ENCODE peak calls at places on chromosomes 4 and X, in ten cellular contexts. A is neural progenitor cell, U is Caco-2, P is fibroblast of pulmonary artery, Z is upper lobe of left lung, K is GM06990, I is cardiac fibroblast, L is astrocyte, E is suprapubic skin, C is cardiac muscle cell. F is an unnamed sample.
A peak's percentile ranks its signal among the peaks of the same experiment; 100 is the strongest.

GRCh38 chr4:47278631-47279030 is 184.9 kb downstream of the COMMD8 start:
- DNase-seq in P (no peak), A (no peak), Z (no peak), E (no peak), U (no peak), I (no peak), L (no peak), K (no peak), C (no peak), F (no peak)

GRCh38 chr4:107862658-107863057 is 37.9 kb downstream of the SGMS2 start:
- DNase-seq in Z (no peak), C (no peak), K (no peak), A (no peak), L (peak; percentile 55), P (peak; percentile 87), U (no peak), I (peak; percentile 97), E (no peak), F (no peak)

GRCh38 chr4:164761233-164761632 is 7.3 kb downstream of the SMIM31 start:
- DNase-seq in C (no peak), A (no peak), K (no peak), E (no peak), Z (no peak), L (no peak), P (no peak), I (no peak), U (no peak), F (no peak)

GRCh38 chrX:98480606-98481005 is 1596.9 kb downstream of the RPA4 start:
- DNase-seq in I (no peak), A (no peak), P (no peak), E (no peak), U (no peak), L (no peak), K (no peak), C (no peak), Z (no peak), F (no peak)

GRCh38 chrX:42102586-42103282 is 179.4 kb upstream of the CASK start:
- DNase-seq in A (no peak), U (no peak), C (no peak), E (no peak), I (peak; percentile 55), Z (no peak), L (peak; percentile 16), K (no peak), P (peak; percentile 73), F (no peak)

GRCh38 chr4:1249731-1250526 is 999 bp upstream of the CTBP1 start:
- DNase-seq in K (peak; percentile 73), P (peak; percentile 46), I (peak; percentile 63), E (peak; percentile 77), Z (peak; percentile 69), A (no peak), U (peak; percentile 50), C (no peak), L (peak; percentile 61), F (no peak)

GRCh38 chr4:47471591-47471990 is 8.1 kb upstream of the COMMD8 start:
- DNase-seq in C (no peak), P (no peak), E (no peak), L (no peak), I (no peak), K (no peak), U (peak; percentile 22), Z (no peak), A (no peak), F (no peak)

GRCh38 chr4:83830138-83830537 is 294.2 kb downstream of the GPAT3 start:
- DNase-seq in A (no peak), L (no peak), K (no peak), C (peak; percentile 39), U (peak; percentile 51), P (peak; percentile 48), I (no peak), Z (no peak), E (no peak), F (no peak)

GRCh38 chr4:65865489-65865888 is 195.2 kb upstream of the EPHA5 start:
- DNase-seq in Z (no peak), A (peak; percentile 34), E (no peak), K (no peak), U (peak; percentile 12), P (peak; percentile 46), C (peak; percentile 32), I (peak; percentile 33), L (no peak), F (no peak)

GRCh38 chr4:124710253-124710849 is 2.2 kb downstream of the ANKRD50 start:
- DNase-seq in K (no peak), A (peak; percentile 1), I (peak; percentile 51), C (peak; percentile 2), Z (no peak), P (peak; percentile 35), U (no peak), E (no peak), L (peak; percentile 32), F (no peak)

GRCh38 chrX:19673334-19674040 is 158.2 kb upstream of the MAP3K15 start:
- DNase-seq in Z (no peak), U (no peak), L (peak; percentile 93), E (peak; percentile 76), I (peak; percentile 91), A (no peak), K (no peak), C (no peak), P (peak; percentile 95), F (no peak)

GRCh38 chrX:72621619-72622485 is 49.2 kb upstream of the HDAC8 start:
- DNase-seq in E (no peak), L (peak; percentile 53), C (no peak), P (peak; percentile 53), K (peak; percentile 50), Z (no peak), A (no peak), I (peak; percentile 68), U (no peak), F (peak; percentile 15)
- H3K4me3 ChIP-seq in E (no peak overlapping the region), L (peak overlapping the region; percentile 23), C (no peak overlapping the region), P (no peak overlapping the region), K (no peak overlapping the region), Z (no peak overlapping the region), A (no peak overlapping the region), I (no peak overlapping the region), U (no peak overlapping the region), F (no peak overlapping the region)

DNA sequence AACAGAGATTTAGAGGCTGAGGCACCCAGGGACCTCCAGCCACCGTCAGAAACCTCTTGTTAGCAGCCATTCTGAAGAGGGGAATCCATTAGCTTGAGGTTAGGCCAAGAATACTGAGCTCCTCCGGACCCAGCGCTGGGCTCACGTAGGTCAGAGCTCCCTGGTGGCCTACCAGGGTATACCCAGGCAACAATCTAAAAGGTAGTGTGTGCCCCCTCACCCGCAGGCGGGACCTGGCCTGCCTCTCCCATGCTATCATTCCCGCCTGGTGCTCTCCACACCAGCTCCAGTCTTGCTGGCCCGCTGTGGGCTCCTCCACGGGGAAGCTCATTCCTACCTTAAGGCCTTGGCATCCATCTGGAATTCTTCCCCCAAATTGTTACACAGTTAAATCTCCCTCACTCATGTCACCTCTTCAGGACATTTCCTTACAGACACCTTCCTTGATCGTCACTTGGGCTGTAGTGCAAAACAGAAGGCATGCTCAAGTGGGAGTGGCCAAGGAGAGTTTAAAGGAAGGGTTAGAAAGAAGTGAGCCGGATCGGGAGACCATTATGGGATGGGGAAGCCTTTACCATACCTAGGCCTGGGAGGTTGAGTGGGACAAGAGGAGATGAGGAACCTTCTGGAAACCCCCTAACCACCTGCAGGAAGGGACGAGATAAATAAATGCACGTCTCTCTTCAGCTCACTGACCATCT is 102.5 kb downstream of the UCHL1 start:
- DNase-seq in U (peak; percentile 21), C (no peak), Z (peak; percentile 63), P (no peak), I (no peak), A (peak; percentile 62), L (no peak), K (peak; percentile 6), E (no peak), F (no peak)
- TF ChIP-seq CTCF in U (no peak), C (peak; percentile 2), Z (peak; percentile 27), P (no peak), I (no peak), A (peak; percentile 37), L (no peak), K (no peak), E (no peak), F (peak; percentile 18)

GRCh38 chrX:40103565-40104323 is 6.0 kb upstream of the BCOR start:
- DNase-seq in L (no peak), C (no peak), E (no peak), A (peak; percentile 55), U (peak; percentile 24), Z (no peak), I (no peak), P (no peak), K (no peak), F (no peak)

GRCh38 chrX:40105016-40105790 is 7.4 kb upstream of the BCOR start:
- DNase-seq in U (peak; percentile 32), P (no peak), L (no peak), Z (peak; percentile 92), I (peak; percentile 35), E (no peak), C (peak; percentile 71), A (peak; percentile 69), K (peak; percentile 55), F (no peak)

GRCh38 chrX:40105791-40106676 is 8.3 kb upstream of the BCOR start:
- DNase-seq in I (peak; percentile 50), U (peak; percentile 69), Z (peak; percentile 92), A (peak; percentile 88), K (peak; percentile 62), C (peak; percentile 89), P (no peak), L (no peak), E (no peak), F (no peak)

GRCh38 chrX:40102393-40103381 is 4.9 kb upstream of the BCOR start:
- DNase-seq in Z (no peak), A (peak; percentile 65), I (no peak), K (no peak), P (no peak), E (no peak), C (peak; percentile 61), L (no peak), U (no peak), F (no peak)

DNA sequence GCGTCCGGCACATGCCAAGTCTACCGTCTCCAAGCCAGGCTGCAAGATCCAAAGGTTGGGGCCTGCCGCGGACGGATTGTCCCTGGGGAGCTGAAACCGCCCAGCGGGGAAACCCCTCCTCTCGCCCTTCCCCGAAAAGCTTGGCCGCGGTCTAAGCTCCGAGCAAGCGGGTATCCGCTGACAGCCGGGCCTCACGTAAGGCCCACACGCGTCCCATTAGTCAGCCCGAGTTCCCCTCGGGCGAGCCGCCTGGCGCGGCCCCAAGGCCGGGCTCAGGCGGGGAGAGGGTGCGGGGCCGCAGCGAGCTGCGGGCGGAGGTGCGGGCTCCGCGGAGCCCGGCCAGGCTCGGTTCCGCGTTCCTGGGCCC is 6.9 kb upstream of the BCOR start:
- DNase-seq in A (peak; percentile 53), I (peak; percentile 80), E (no peak), Z (no peak), K (peak; percentile 58), L (no peak), C (peak; percentile 68), P (peak; percentile 77), U (no peak), F (no peak)
- H3K4me3 ChIP-seq in A (peak overlapping the region; percentile 73), I (no peak overlapping the region), E (peak overlapping the region; percentile 72), Z (peak overlapping the region; percentile 62), K (peak overlapping the region; percentile 60), L (no peak overlapping the region), C (peak overlapping the region; percentile 41), P (no peak overlapping the region), U (peak overlapping the region; percentile 66), F (peak overlapping the region; percentile 54)

DNA sequence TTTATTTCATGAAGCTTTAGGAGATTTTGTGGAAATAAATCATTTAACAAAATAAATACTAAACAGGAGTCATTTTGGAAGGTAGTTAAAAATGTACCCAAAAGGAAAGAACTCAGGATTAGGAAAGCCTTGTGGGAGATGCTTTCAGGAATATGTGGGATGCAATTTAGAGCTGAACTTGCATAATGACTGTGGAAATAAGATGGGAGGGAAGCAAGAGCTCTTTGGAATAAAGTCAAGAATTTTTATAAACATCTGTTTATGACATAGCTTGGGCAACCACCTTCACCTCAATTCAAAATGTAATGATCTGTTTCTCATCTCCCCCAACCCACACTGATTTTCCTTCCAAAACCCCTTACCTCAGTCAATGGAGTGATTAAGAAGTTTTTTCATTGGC is 623.8 kb downstream of the FAT4 start:
- DNase-seq in P (peak; percentile 7), I (peak; percentile 0), L (no peak), K (no peak), A (no peak), E (no peak), C (no peak), Z (no peak), U (no peak), F (no peak)
- TF ChIP-seq CTCF in P (no peak), I (no peak), L (no peak), K (no peak), A (no peak), E (no peak), C (no peak), Z (no peak), U (no peak), F (no peak)